ENCODE peak calls at places on chromosomes 2 and 18, in seven cellular contexts. P is mesendoderm, K is IMR-90, U is H9, I is mesenchymal stem cell, B is trophoblast cell, G is H1. T is an unnamed sample. For H3K27me3, the result is how much of the 10 kb centered on the place peaks cover.

GRCh38 chr2:144464730-144465129 is 55.2 kb downstream of the ZEB2 start:
- DNase-seq in P (no peak), K (no peak), U (no peak), I (no peak), B (no peak), G (no peak), T (no peak)

GRCh38 chr2:19348692-19349091 is 9.7 kb downstream of the OSR1 start:
- DNase-seq in P (no peak), K (no peak), U (no peak), I (no peak), B (no peak), G (no peak), T (no peak)

GRCh38 chr2:30113617-30114293 is 33.1 kb upstream of the YPEL5 start:
- DNase-seq in P (peak), K (peak), U (no peak), I (peak), B (peak), G (no peak), T (no peak)

GRCh38 chr2:207770602-207771404 is 1.1 kb upstream of the FZD5 start:
- DNase-seq in P (peak), K (no peak), U (peak), I (no peak), B (peak), G (peak), T (no peak)

GRCh38 chr2:9481257-9481922 is 7.0 kb downstream of the IAH1 start:
- DNase-seq in P (peak), K (peak), U (no peak), I (peak), B (no peak), G (no peak), T (no peak)

GRCh38 chr18:75221902-75222301 is 11.3 kb downstream of the TSHZ1 start:
- DNase-seq in P (no peak), K (peak), U (no peak), I (no peak), B (no peak), G (no peak), T (no peak)

GRCh38 chr2:199979841-199980628 is 24.7 kb downstream of the MAIP1 start:
- DNase-seq in P (peak), K (peak), U (peak), I (peak), B (peak), G (peak), T (peak)

GRCh38 chr18:25420091-25420490 is 68.1 kb upstream of the ZNF521 start:
- DNase-seq in P (no peak), K (no peak), U (no peak), I (no peak), B (no peak), G (no peak), T (no peak)

GRCh38 chr2:3500326-3500899 is 18.9 kb downstream of the ADI1 start:
- DNase-seq in P (no peak), K (no peak), U (no peak), I (no peak), B (no peak), G (no peak), T (no peak)

GRCh38 chr2:22934789-22935188 is 450.2 kb upstream of the KLHL29 start:
- DNase-seq in P (no peak), K (no peak), U (no peak), I (no peak), B (no peak), G (no peak), T (no peak)

GRCh38 chr18:4399929-4400328 is 55.2 kb downstream of the DLGAP1 start:
- DNase-seq in P (no peak), K (no peak), U (peak), I (no peak), B (no peak), G (no peak), T (no peak)

GRCh38 chr2:239283961-239284801 is 116.6 kb downstream of the HDAC4 start:
- DNase-seq in P (no peak), K (no peak), U (peak), I (no peak), B (no peak), G (peak), T (no peak)

GRCh38 chr18:79853303-79853992 is 55.7 kb downstream of the KCNG2 start:
- DNase-seq in P (no peak), K (no peak), U (no peak), I (no peak), B (no peak), G (peak), T (no peak)

GRCh38 chr2:239318091-239318725 is 82.6 kb downstream of the HDAC4 start:
- DNase-seq in P (no peak), K (no peak), U (peak), I (no peak), B (no peak), G (peak), T (no peak)

GRCh38 chr2:176934869-176935415 is 277.7 kb upstream of the HNRNPA3 start:
- DNase-seq in P (peak), K (no peak), U (no peak), I (no peak), B (no peak), G (no peak), T (no peak)

GRCh38 chr2:235055891-235056516 is 104.2 kb downstream of the SH3BP4 start:
- DNase-seq in P (peak), K (no peak), U (peak), I (peak), B (peak), G (no peak), T (no peak)

DNA sequence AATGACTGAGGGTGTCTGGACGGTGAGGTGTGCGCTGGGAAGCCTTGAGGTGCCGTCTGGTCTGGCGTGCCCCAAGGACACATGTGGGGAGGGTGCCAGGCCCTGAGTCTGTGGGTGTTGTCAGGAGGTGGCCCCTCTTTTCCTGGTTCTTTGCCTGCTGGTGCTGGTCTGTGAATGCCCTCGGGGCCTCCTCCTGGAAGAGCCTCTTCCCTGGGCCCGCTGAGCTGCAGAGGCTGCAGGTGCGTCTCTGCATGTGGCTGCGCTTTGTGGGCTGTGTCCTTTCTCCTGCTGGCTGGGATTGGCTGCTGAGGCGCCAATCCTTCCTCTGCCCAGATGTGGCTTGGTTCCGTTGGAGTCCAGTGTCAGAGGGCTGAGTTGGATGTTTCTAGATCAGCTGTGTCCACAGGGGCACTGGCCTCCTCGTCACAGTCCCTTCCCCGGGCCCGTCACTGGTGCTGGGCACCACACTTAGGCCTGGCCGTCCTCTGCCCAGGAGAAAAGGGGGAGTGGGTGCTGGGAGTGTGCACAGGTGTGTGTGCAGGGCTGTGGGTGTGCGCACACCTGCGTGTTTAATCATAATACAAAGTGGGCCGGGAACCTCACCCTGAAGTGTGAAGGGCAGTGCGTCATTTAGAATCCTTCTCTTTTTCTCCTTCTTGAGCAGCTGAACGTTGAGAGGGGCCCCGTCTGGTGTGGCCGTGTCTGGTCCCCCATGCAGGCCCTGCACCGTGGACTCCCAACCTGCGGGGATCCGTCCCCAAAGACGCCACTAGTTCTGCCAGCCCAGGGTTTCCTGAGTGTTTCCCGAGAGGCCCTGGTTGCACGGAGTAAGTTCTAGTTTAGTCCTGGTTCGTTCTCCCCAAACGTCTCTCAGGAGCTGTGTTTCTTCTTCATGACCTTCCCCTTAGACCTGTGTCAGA is 35.5 kb downstream of the RTP5 start:
- DNase-seq in P (no peak), K (no peak), U (peak), I (no peak), B (no peak), G (peak), T (no peak)
- H3K27me3 ChIP-seq in P (under half), K (under half), U (under half), I (under half), B (under half), G (under half), T (under half)

DNA sequence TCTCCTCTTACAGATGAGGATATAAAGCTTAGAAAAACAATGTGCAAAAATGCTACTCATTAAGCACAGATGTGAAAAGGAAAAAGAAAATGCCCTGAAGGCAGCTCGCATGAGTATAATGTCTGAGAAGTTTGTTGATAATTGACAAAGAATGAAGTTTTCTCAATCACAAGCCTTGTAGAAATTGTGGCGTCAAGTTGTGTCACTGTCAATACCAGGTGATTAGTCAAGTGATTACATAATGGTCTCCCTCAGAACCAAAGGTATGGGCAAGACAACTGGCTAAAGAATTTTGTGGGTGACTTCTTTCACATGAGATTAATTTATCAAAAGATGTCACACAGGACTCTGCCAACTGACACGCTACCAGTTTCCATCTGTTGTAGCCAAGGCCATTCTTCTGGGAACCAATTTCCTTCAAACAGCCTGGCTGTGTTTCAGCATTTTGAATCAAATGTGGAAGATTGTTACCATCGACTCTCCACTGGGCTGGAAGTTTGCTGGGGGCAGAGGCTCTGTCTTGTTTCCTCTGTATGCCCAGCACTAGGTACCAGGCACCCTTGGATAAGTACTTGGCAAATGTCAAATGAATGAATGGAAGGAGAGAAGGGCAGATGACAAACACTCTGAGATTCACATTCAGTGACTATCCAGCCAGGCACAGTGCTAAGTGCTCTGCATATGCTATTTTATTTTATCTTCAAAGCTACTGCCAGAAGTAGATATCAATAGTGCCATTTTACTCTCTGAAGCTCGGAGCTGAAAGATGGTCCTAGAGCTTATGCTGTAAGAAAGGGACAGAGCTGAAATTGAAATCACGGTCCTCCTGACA is 5.9 kb upstream of the FN1 start:
- DNase-seq in P (no peak), K (no peak), U (no peak), I (no peak), B (peak), G (no peak), T (no peak)
- H4K8ac ChIP-seq in P (no peak), K (no peak), U (no peak), I (no peak), B (no peak), G (no peak), T (no peak)

GRCh38 chr2:151849413-151850010 is 21.3 kb upstream of the ARL5A start:
- DNase-seq in P (no peak), K (no peak), U (no peak), I (no peak), B (no peak), G (no peak), T (no peak)
- H3K27me3 ChIP-seq in P (under half), K (under half), U (under half), I (under half), B (under half), G (under half), T (under half)

GRCh38 chr18:1244397-1245122 is 339.9 kb downstream of the ADCYAP1 start:
- DNase-seq in P (no peak), K (no peak), U (no peak), I (no peak), B (no peak), G (no peak), T (no peak)

GRCh38 chr18:1252534-1252933 is 347.9 kb downstream of the ADCYAP1 start:
- DNase-seq in P (no peak), K (no peak), U (no peak), I (no peak), B (no peak), G (no peak), T (no peak)

DNA sequence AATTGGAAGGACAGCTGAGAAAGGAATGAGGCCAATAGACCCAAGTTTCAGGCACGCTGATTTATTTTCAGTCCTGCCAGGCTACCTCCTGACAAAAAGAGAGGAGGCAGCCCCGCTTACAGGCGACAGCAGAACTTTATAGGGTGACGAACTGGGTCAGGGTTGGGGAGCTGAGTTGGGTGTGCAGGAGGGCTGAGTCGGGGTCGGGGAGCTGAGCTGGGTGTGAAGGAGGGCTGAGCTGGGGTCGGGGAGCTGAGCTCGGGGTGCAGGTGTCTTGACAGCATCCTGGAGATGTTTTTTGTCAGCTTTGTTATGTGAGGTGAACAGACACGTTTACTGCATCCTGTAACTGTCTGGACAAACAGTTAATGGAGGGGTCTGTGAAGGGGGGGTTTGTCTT is 342.2 kb downstream of the ADCYAP1 start:
- DNase-seq in P (no peak), K (no peak), U (no peak), I (no peak), B (no peak), G (no peak), T (no peak)
- H4K8ac ChIP-seq in P (no peak), K (no peak), U (no peak), I (no peak), B (no peak), G (no peak), T (no peak)